ENCODE peak calls at places on chromosome 10, in five cellular contexts. S is MV-4-11; H is fibroblast of lung; O is stimulated activated naive CD8-positive, alpha-beta T cell treated with anti-CD3 and anti-CD28 coated beads, Interleukin-15, Interleukin-2, amounts not matched to agents 100 U/mL and 50 U/mL, for 24 hours; M is HCT116. C is an unnamed sample.

GRCh38 chr10:75502838-75503237 is 71.4 kb downstream of the LRMDA start:
- DNase-seq in O (no peak), M (no peak), H (no peak), S (no peak), C (no peak)

GRCh38 chr10:78248651-78249464 is 215.2 kb downstream of the RPS24 start:
- DNase-seq in H (peak), O (no peak), M (no peak), S (peak), C (no peak)

GRCh38 chr10:26480909-26481703 is 43.0 kb downstream of the APBB1IP start:
- DNase-seq in H (no peak), O (no peak), M (no peak), S (peak), C (peak)

GRCh38 chr10:30804478-30805055 is 175.0 kb upstream of the LYZL2 start:
- DNase-seq in M (no peak), O (no peak), H (peak), S (no peak), C (no peak)

GRCh38 chr10:119353438-119353837 is 146.1 kb downstream of the GRK5 start:
- DNase-seq in S (no peak), O (no peak), M (no peak), H (no peak), C (no peak)

GRCh38 chr10:116668446-116668845 is 47.7 kb downstream of the PNLIPRP2 start:
- DNase-seq in H (no peak), O (no peak), S (no peak), M (no peak), C (no peak)

GRCh38 chr10:79316671-79317431 is 30.4 kb upstream of the PPIF start:
- DNase-seq in S (peak), H (peak), M (no peak), O (peak), C (no peak)

GRCh38 chr10:128892005-128892404 is 575.0 kb upstream of the MGMT start:
- DNase-seq in H (no peak), M (no peak), O (no peak), S (no peak), C (no peak)

GRCh38 chr10:4615042-4615441 is 211.0 kb upstream of the AKR1E2 start:
- DNase-seq in S (no peak), H (no peak), M (no peak), O (no peak), C (no peak)